ENCODE peak calls at places on chromosomes 4 and X, in four cellular contexts. One of them, this sample, is unnamed.

GRCh38 chr4:74715731-74716435 is 78.4 kb downstream of the BTC start:
- DNase-seq in H1: no peak
- DNase-seq in SK-N-SH: no peak
- DNase-seq in A549: no peak
- DNase-seq in this sample: no peak

GRCh38 chrX:37454537-37455285 is 105.5 kb downstream of the PRRG1 start:
- DNase-seq in A549: peak
- DNase-seq in H1: no peak
- DNase-seq in SK-N-SH: no peak
- DNase-seq in this sample: no peak

GRCh38 chr4:147480891-147481576 is at the start of gene EDNRA:
- DNase-seq in A549: peak
- DNase-seq in H1: no peak
- DNase-seq in SK-N-SH: peak
- DNase-seq in this sample: no peak

GRCh38 chr4:164252286-164252685 is 501.6 kb upstream of the SMIM31 start:
- DNase-seq in H1: peak
- DNase-seq in A549: no peak
- DNase-seq in SK-N-SH: no peak
- DNase-seq in this sample: no peak

GRCh38 chrX:38870386-38870895 is 69.2 kb downstream of the MID1IP1 start:
- DNase-seq in H1: no peak
- DNase-seq in SK-N-SH: no peak
- DNase-seq in A549: no peak
- DNase-seq in this sample: no peak

GRCh38 chr4:57405359-57405758 is 295.2 kb upstream of the IGFBP7 start:
- DNase-seq in A549: no peak
- DNase-seq in SK-N-SH: peak
- DNase-seq in H1: no peak
- DNase-seq in this sample: no peak

GRCh38 chrX:47380268-47380667 is 9.9 kb downstream of the ZNF157 start:
- DNase-seq in SK-N-SH: no peak
- DNase-seq in A549: no peak
- DNase-seq in H1: no peak
- DNase-seq in this sample: peak

GRCh38 chrX:37922926-37923325 is 75.6 kb upstream of the DYNLT3 start:
- DNase-seq in H1: no peak
- DNase-seq in SK-N-SH: no peak
- DNase-seq in A549: no peak
- DNase-seq in this sample: no peak

GRCh38 chr4:22483551-22483981 is 32.3 kb downstream of the ADGRA3 start:
- DNase-seq in A549: no peak
- DNase-seq in SK-N-SH: no peak
- DNase-seq in H1: no peak
- DNase-seq in this sample: no peak
- TF ChIP-seq EP300 in A549: no peak
- TF ChIP-seq EP300 in SK-N-SH: no peak
- TF ChIP-seq EP300 in H1: no peak
- TF ChIP-seq EP300 in this sample: no peak

GRCh38 chr4:76198411-76199237 is 15.0 kb downstream of the SCARB2 start:
- DNase-seq in SK-N-SH: peak
- DNase-seq in H1: no peak
- DNase-seq in A549: no peak
- DNase-seq in this sample: peak
- TF ChIP-seq EP300 in SK-N-SH: no peak
- TF ChIP-seq EP300 in H1: no peak
- TF ChIP-seq EP300 in A549: no peak
- TF ChIP-seq EP300 in this sample: peak

GRCh38 chr4:8229341-8229975 is 30.4 kb downstream of the SH3TC1 start:
- DNase-seq in A549: no peak
- DNase-seq in SK-N-SH: no peak
- DNase-seq in H1: no peak
- DNase-seq in this sample: no peak

GRCh38 chr4:8227771-8228318 is 28.8 kb downstream of the SH3TC1 start:
- DNase-seq in SK-N-SH: no peak
- DNase-seq in H1: no peak
- DNase-seq in A549: no peak
- DNase-seq in this sample: no peak

GRCh38 chr4:8227201-8227770 is 28.2 kb downstream of the SH3TC1 start:
- DNase-seq in H1: no peak
- DNase-seq in A549: no peak
- DNase-seq in SK-N-SH: no peak
- DNase-seq in this sample: no peak

GRCh38 chr4:8230033-8230432 is 30.9 kb downstream of the SH3TC1 start:
- DNase-seq in H1: no peak
- DNase-seq in SK-N-SH: no peak
- DNase-seq in A549: no peak
- DNase-seq in this sample: no peak

DNA sequence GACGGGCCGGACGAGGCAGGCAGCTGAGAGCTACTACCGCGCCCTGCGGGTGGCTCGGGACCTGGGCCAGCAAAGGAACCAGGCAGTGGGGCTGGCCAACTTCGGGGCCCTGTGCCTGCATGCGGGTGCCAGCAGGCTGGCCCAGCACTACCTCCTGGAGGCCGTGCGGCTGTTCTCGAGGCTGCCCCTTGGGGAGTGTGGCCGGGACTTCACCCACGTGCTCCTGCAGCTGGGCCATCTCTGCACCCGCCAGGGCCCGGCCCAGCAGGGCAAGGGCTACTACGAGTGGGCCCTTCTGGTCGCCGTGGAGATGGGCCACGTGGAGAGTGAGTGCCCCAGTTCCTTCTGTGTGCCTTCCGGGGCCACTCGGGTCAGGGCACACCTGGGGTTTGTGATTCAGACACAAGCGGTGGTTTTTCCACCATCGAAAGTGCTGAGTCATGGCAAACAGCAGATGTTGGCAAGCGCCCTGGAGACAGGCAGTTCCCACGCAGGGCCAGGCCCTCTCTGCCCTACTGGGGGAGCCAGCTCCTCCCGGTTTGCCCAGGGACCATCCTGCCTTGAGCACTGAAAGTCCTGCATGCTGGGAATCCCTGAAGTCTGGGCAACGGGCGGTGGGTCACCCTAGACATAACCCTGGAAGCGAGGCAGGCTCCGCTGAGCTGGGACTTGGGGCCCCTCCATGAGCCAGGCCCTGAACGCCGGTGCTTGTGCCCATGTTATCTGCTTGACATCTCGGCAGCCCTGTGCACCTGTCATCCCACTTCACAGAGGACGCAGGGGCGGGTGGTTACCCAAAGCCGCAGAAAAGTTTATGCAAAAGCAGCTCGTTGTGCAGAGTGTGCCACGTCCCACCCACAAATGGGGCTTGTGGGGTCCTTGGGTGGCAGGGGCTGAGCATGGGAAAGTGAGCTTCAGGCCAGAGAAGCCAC is 29.5 kb downstream of the SH3TC1 start:
- DNase-seq in SK-N-SH: no peak
- DNase-seq in H1: no peak
- DNase-seq in A549: peak
- DNase-seq in this sample: peak
- TF ChIP-seq EP300 in SK-N-SH: no peak
- TF ChIP-seq EP300 in H1: no peak
- TF ChIP-seq EP300 in A549: peak
- TF ChIP-seq EP300 in this sample: no peak

GRCh38 chrX:50768801-50769200 is 45.2 kb downstream of the SHROOM4 start:
- DNase-seq in A549: no peak
- DNase-seq in H1: no peak
- DNase-seq in SK-N-SH: no peak
- DNase-seq in this sample: no peak

GRCh38 chrX:50770702-50771101 is 43.3 kb downstream of the SHROOM4 start:
- DNase-seq in H1: no peak
- DNase-seq in SK-N-SH: no peak
- DNase-seq in A549: no peak
- DNase-seq in this sample: no peak

GRCh38 chrX:50765986-50766385 is 48.0 kb downstream of the SHROOM4 start:
- DNase-seq in SK-N-SH: no peak
- DNase-seq in A549: no peak
- DNase-seq in H1: no peak
- DNase-seq in this sample: no peak

DNA sequence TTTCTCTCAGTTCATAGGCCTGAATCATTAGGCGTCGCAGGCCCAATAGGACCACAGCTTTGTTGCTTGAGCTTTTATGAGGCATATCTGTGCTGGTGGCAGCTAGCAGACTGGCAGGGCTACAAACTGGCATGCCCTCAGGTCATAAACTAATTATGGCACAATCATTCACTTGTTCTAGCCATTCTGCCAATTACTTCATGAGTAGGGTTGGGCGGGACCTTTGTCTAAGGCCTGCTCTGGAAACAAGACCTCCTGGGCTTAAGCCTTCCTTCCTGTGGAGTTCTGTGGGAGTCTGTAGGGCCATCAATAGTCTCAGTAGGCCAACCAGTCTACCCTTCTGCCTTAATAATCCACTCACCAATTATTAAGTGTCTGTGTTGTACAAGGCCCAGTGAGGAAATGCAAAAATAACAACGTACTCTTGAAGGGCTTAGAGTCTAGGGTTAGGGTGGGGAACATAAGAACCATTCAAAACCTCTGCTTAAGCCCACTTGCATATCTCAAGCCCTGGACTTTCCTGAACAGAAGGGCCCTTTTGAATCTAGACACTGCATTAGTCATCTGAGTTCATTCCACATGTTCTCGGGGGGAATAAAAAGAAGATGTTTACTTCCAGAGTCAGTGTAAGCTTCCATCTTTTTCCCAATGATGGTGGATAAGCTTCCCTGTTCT is 44.5 kb downstream of the SHROOM4 start:
- DNase-seq in SK-N-SH: no peak
- DNase-seq in H1: no peak
- DNase-seq in A549: no peak
- DNase-seq in this sample: no peak
- TF ChIP-seq EP300 in SK-N-SH: no peak
- TF ChIP-seq EP300 in H1: no peak
- TF ChIP-seq EP300 in A549: no peak
- TF ChIP-seq EP300 in this sample: no peak

DNA sequence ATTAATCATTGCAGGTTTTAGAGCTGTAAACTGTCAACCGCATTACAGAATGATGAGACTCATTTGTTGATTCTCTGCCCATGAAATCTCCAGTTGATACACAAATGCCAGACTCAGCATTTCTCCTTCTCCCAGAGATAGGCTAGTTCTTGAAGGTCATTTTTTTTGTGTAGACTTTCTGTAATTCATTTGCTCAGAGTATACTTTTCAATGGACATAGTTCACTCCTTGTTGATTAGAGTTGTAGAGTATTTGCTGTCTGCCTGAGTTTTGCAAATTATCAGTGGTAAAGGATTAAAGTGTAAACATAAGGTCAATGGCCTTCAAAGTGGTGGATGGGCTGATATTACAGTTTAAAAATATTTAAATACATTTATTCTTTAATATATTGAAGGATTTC is 15.2 kb upstream of the ALB start:
- DNase-seq in H1: no peak
- DNase-seq in A549: no peak
- DNase-seq in SK-N-SH: no peak
- DNase-seq in this sample: no peak
- TF ChIP-seq EP300 in H1: no peak
- TF ChIP-seq EP300 in A549: no peak
- TF ChIP-seq EP300 in SK-N-SH: no peak
- TF ChIP-seq EP300 in this sample: no peak

DNA sequence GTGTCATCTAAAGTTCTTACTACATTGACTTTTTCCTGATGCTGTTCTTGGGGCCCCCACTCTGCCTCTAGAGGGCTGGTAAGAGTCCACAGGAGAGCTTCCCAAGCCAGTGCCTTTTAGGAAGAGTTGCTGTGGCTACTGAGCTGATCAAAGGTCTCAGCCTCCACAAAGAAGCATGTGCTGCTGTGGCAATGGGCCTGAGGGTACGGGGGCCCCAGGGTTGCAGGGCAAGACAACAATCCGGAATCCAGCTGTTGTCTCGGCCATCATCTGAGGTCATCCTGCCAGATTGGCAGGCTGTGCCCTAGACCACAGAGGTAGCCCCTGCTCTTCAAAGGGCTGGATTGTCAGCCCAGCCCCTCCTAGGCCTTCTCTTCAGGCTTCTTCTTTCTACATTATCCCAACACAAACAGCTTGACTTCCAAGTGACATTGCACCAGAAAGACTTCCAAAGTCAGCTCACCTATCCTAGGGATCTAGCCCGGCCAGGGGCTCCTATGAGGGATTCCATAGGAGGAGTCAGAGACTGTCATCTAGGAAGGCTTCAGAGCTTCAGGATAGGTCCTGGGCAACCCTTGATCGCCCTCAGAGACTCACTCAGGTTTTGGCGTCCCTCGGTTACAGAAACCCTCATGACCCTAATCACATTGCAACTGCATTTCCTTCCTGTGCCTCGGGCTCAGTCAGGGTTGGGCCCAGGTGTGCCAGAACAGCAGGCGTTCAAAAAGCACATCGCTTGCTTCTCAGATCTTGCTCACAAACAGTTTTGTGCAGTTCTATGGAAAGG is 27.7 kb downstream of the SLC25A5 start:
- DNase-seq in H1: no peak
- DNase-seq in SK-N-SH: no peak
- DNase-seq in A549: no peak
- DNase-seq in this sample: no peak
- TF ChIP-seq EP300 in H1: no peak
- TF ChIP-seq EP300 in SK-N-SH: no peak
- TF ChIP-seq EP300 in A549: no peak
- TF ChIP-seq EP300 in this sample: no peak